ENCODE peak calls at places on chromosomes 2 and 18, in five cellular contexts. U, K, Y, R and M are unnamed samples.

GRCh38 chr18:45802814-45803492 is 22.5 kb upstream of the SIGLEC15 start:
- DNase-seq in K (no peak), U (peak; percentile 99), Y (peak; percentile 99), R (peak; percentile 94), M (peak; percentile 92)

GRCh38 chr2:29747786-29748470 is 173.5 kb downstream of the ALK start:
- DNase-seq in Y (peak; percentile 96), K (no peak), U (peak; percentile 98), R (peak; percentile 78), M (peak; percentile 31)

GRCh38 chr18:5630057-5630765 is 86.4 kb upstream of the EPB41L3 start:
- DNase-seq in R (no peak), K (peak; percentile 69), U (peak; percentile 37), Y (peak; percentile 61), M (peak; percentile 30)

GRCh38 chr2:177124371-177124770 is 88.2 kb upstream of the HNRNPA3 start:
- DNase-seq in R (no peak), U (peak; percentile 8), K (no peak), Y (no peak), M (no peak)

GRCh38 chr18:675307-675706 is 17.9 kb downstream of the TYMS start:
- DNase-seq in U (no peak), Y (no peak), R (no peak), K (no peak), M (no peak)

GRCh38 chr2:47344890-47345583 is 57.9 kb upstream of the MSH2 start:
- DNase-seq in U (peak; percentile 52), Y (peak; percentile 87), R (peak; percentile 87), K (peak; percentile 64), M (peak; percentile 63)

GRCh38 chr2:159711562-159712193 is 628 bp upstream of the MARCHF7 start:
- DNase-seq in U (peak; percentile 79), K (no peak), Y (no peak), R (no peak), M (no peak)

GRCh38 chr18:43383031-43383430 is 105.7 kb upstream of the SYT4 start:
- DNase-seq in K (no peak), Y (peak; percentile 4), R (no peak), U (no peak), M (no peak)

GRCh38 chr2:55949613-55950012 is 26.0 kb upstream of the EFEMP1 start:
- DNase-seq in K (no peak), Y (no peak), U (no peak), R (peak; percentile 21), M (no peak)

GRCh38 chr2:231189571-231190495 is 8.6 kb upstream of the ARMC9 start:
- DNase-seq in K (peak; percentile 62), R (no peak), U (peak; percentile 68), Y (peak; percentile 68), M (no peak)

GRCh38 chr2:1807167-1807566 is 62.9 kb upstream of the PXDN start:
- DNase-seq in U (no peak), R (no peak), K (no peak), Y (no peak), M (no peak)

GRCh38 chr2:6212516-6212915 is 520.3 kb downstream of the SOX11 start:
- DNase-seq in Y (no peak), R (no peak), K (no peak), U (no peak), M (no peak)

GRCh38 chr2:1219901-1220691 is 193.2 kb upstream of the TPO start:
- DNase-seq in K (no peak), R (no peak), U (peak; percentile 32), Y (peak; percentile 78), M (no peak)

GRCh38 chr2:229539628-229540027 is 174.7 kb downstream of the DNER start:
- DNase-seq in K (no peak), R (no peak), U (peak; percentile 83), Y (peak; percentile 75), M (no peak)

GRCh38 chr2:226554726-226555125 is 244.9 kb downstream of the IRS1 start:
- DNase-seq in Y (no peak), K (no peak), R (no peak), U (no peak), M (no peak)

GRCh38 chr2:207167129-207167923 is 1.6 kb upstream of the KLF7 start:
- DNase-seq in K (no peak), U (peak; percentile 84), Y (peak; percentile 78), R (no peak), M (no peak)

GRCh38 chr2:445896-446295 is 158.0 kb upstream of the ALKAL2 start:
- DNase-seq in Y (no peak), U (no peak), R (no peak), K (no peak), M (no peak)

GRCh38 chr2:101597347-101597944 is 100.1 kb upstream of the MAP4K4 start:
- DNase-seq in Y (peak; percentile 63), U (peak; percentile 52), R (no peak), K (peak; percentile 36), M (peak; percentile 30)

GRCh38 chr2:112821682-112822081 is 14.9 kb downstream of the IL1B start:
- DNase-seq in U (no peak), K (no peak), Y (no peak), R (no peak), M (no peak)

GRCh38 chr2:74845217-74845751 is 11.4 kb downstream of the HK2 start:
- DNase-seq in Y (peak; percentile 93), K (peak; percentile 69), U (peak; percentile 91), R (peak; percentile 78), M (peak; percentile 79)

GRCh38 chr2:74146929-74147728 is 583 bp downstream of the BOLA3 start:
- DNase-seq in K (no peak), R (no peak), U (peak; percentile 53), Y (peak; percentile 14), M (no peak)

GRCh38 chr2:238239552-238239871 is 326 bp downstream of the HES6 start:
- DNase-seq in R (no peak), U (no peak), K (no peak), Y (no peak), M (no peak)

GRCh38 chr18:46622999-46623398 is 34.0 kb downstream of the LOXHD1 start:
- DNase-seq in Y (peak; percentile 5), U (peak; percentile 24), K (no peak), R (no peak), M (no peak)

GRCh38 chr2:10493636-10494281 is 45.6 kb upstream of the ODC1 start:
- DNase-seq in K (no peak), R (no peak), Y (peak; percentile 80), U (peak; percentile 92), M (no peak)

GRCh38 chr18:24014986-24015896 is 687 bp downstream of the TTC39C start:
- DNase-seq in K (peak; percentile 37), R (no peak), Y (peak; percentile 44), U (peak; percentile 70), M (no peak)

GRCh38 chr2:187971893-187972292 is 319.8 kb upstream of the GULP1 start:
- DNase-seq in U (no peak), K (no peak), R (no peak), Y (no peak), M (no peak)

GRCh38 chr18:67475673-67476072 is 40.8 kb downstream of the DSEL start:
- DNase-seq in Y (no peak), R (no peak), U (peak; percentile 70), K (no peak), M (no peak)

GRCh38 chr18:58140366-58141325 is 96.6 kb downstream of the NEDD4L start:
- DNase-seq in K (no peak), Y (no peak), R (no peak), U (no peak), M (no peak)

GRCh38 chr2:86622878-86623548 is 652 bp downstream of the RNF103 start:
- DNase-seq in Y (peak; percentile 25), K (peak; percentile 71), U (no peak), R (no peak), M (no peak)

GRCh38 chr2:33929467-33929866 is 330.4 kb upstream of the FAM98A start:
- DNase-seq in K (no peak), Y (no peak), U (no peak), R (no peak), M (no peak)

GRCh38 chr18:79401494-79402208 is 5.9 kb downstream of the NFATC1 start:
- DNase-seq in R (no peak), U (no peak), K (peak; percentile 10), Y (no peak), M (no peak)

DNA sequence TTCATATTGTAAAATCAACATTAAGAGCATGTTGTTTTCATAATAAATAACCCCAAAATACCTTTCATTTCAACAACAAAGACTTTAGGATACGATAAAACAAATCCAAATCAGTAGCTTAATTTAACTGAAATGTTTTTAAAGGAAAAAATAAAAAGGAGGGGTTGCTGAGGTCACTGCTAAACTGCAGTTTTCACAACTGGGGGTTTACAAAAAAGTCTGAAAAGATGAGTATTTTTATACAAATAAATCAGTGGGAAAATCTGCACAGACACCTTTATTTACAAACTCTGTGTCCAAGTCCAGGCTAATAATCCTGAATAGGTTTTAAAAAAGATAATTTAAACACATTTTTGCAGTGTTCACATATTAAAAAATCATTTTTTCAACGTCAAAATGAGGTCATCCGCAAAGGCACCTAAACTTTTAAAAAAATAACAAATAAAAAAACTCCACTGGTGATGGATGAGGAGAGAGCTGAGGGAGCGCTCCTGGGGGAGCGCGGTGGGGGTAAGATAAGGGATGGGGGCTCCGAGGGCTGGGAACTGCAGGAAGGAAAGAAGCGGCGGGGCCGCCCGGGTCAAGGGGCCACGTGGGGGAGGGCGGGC is 3.1 kb downstream of the DLX2 start:
- DNase-seq in K (no peak), R (no peak), Y (no peak), U (no peak), M (no peak)
- H3K4me3 ChIP-seq in K (peak overlapping the region; percentile 45), R (peak overlapping the region; percentile 64), Y (peak overlapping the region; percentile 32), U (peak overlapping the region; percentile 46), M (peak overlapping the region; percentile 44)

GRCh38 chr2:164852086-164852485 is 10.5 kb upstream of the COBLL1 start:
- DNase-seq in U (no peak), R (no peak), Y (no peak), K (no peak), M (no peak)
- TF ChIP-seq CTCF in U (no peak), R (no peak), Y (no peak), K (no peak), M (no peak)

DNA sequence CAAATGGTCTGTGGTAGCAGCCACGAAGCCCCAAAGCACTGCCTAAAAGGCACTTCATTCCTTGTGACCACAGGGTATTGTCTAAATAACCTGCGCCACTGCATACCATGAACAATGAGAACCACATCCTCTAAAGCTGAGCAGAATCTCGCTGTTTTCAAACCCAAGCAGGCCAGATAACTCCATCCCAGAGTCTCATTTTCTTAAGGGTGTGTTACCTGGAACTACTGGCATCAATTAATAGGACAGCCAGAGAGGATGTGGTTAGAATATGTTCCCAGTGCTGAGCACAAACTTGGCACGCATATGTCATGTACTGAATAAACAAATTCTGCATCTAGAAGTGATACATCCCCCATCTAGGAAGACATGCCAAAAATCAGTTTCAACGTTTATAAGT is 13.0 kb downstream of the VPS4B start:
- DNase-seq in K (no peak), Y (peak; percentile 38), R (peak; percentile 50), U (peak; percentile 60), M (no peak)
- H3K4me3 ChIP-seq in K (no peak overlapping the region), Y (no peak overlapping the region), R (no peak overlapping the region), U (no peak overlapping the region), M (no peak overlapping the region)

DNA sequence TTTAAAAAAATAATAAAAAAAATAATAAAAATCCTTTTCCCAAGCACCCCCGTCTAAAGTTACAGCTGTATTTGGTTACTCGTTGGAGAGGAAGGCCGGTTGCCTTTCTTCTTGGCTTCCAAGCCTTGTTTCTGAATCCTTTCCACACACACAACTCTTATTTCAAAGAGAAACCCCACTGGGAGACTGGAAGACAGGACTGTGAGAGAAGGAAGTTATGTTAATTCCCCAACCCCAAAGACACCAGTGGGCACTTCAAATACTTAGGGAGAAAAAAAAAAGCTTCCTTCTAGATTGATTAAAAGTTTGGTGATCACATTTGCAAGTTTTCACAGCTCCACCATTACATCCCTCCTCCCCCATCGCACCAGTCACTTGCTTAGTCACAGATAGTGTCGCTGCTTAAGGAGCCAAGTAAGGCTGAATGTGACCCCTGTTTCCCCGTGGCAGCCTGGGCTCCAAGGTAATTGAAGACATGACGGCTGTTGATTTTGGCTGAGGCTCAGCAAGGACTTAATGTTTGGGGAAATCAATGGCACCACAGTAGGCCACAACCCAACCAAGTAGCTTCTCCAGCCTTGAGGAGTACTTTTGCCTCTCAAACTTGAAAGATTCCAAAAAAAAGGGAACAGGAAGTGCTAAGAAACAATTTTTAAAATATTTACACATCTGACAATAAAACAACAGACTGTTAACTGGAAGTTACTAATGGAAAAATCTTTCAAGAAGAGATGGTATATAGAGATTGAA is 40.8 kb upstream of the FRZB start:
- DNase-seq in R (no peak), K (no peak), Y (peak; percentile 82), U (peak; percentile 22), M (no peak)
- TF ChIP-seq CTCF in R (no peak), K (no peak), Y (no peak), U (no peak), M (no peak)